ENCODE peak calls at places on chromosomes 4 and X, in ten cellular contexts. One of them, this sample, is unnamed.
A peak's percentile ranks its signal among the peaks of the same experiment; 100 is the strongest.

GRCh38 chr4:186739802-186740434 is 16.3 kb upstream of the FAT1 start:
- DNase-seq in brain microvascular endothelial cell: no peak
- DNase-seq in CD8-positive, alpha-beta T cell: no peak
- DNase-seq in heart left ventricle: no peak
- DNase-seq in pancreas: no peak
- DNase-seq in ovary: no peak
- DNase-seq in psoas muscle: no peak
- DNase-seq in endothelial cell of umbilical vein: no peak
- DNase-seq in mammary epithelial cell: no peak
- DNase-seq in GM23338: no peak
- DNase-seq in this sample: no peak

GRCh38 chr4:15382669-15383273 is 45.1 kb upstream of the C1QTNF7 start:
- DNase-seq in brain microvascular endothelial cell: no peak
- DNase-seq in CD8-positive, alpha-beta T cell: no peak
- DNase-seq in heart left ventricle: no peak
- DNase-seq in pancreas: no peak
- DNase-seq in ovary: no peak
- DNase-seq in psoas muscle: no peak
- DNase-seq in endothelial cell of umbilical vein: no peak
- DNase-seq in mammary epithelial cell: no peak
- DNase-seq in GM23338: no peak
- DNase-seq in this sample: no peak

GRCh38 chr4:80225628-80226027 is 28.3 kb downstream of the PRDM8 start:
- DNase-seq in brain microvascular endothelial cell: no peak
- DNase-seq in CD8-positive, alpha-beta T cell: no peak
- DNase-seq in heart left ventricle: no peak
- DNase-seq in pancreas: no peak
- DNase-seq in ovary: no peak
- DNase-seq in psoas muscle: no peak
- DNase-seq in endothelial cell of umbilical vein: no peak
- DNase-seq in mammary epithelial cell: peak; percentile 73
- DNase-seq in GM23338: no peak
- DNase-seq in this sample: no peak

GRCh38 chr4:29948858-29949257 is 771.3 kb upstream of the PCDH7 start:
- DNase-seq in brain microvascular endothelial cell: no peak
- DNase-seq in CD8-positive, alpha-beta T cell: no peak
- DNase-seq in heart left ventricle: no peak
- DNase-seq in pancreas: no peak
- DNase-seq in ovary: no peak
- DNase-seq in psoas muscle: no peak
- DNase-seq in endothelial cell of umbilical vein: no peak
- DNase-seq in mammary epithelial cell: no peak
- DNase-seq in GM23338: no peak
- DNase-seq in this sample: no peak

GRCh38 chrX:13587791-13588477 is 18.5 kb downstream of the EGFL6 start:
- DNase-seq in brain microvascular endothelial cell: no peak
- DNase-seq in CD8-positive, alpha-beta T cell: no peak
- DNase-seq in heart left ventricle: no peak
- DNase-seq in pancreas: no peak
- DNase-seq in ovary: no peak
- DNase-seq in psoas muscle: no peak
- DNase-seq in endothelial cell of umbilical vein: no peak
- DNase-seq in mammary epithelial cell: no peak
- DNase-seq in GM23338: no peak
- DNase-seq in this sample: no peak

GRCh38 chrX:101257448-101258259 is 33.5 kb downstream of the TAF7L start:
- DNase-seq in brain microvascular endothelial cell: no peak
- DNase-seq in CD8-positive, alpha-beta T cell: no peak
- DNase-seq in heart left ventricle: no peak
- DNase-seq in pancreas: no peak
- DNase-seq in ovary: no peak
- DNase-seq in psoas muscle: no peak
- DNase-seq in endothelial cell of umbilical vein: no peak
- DNase-seq in mammary epithelial cell: no peak
- DNase-seq in GM23338: no peak
- DNase-seq in this sample: no peak

GRCh38 chrX:13897571-13897970 is 80.7 kb upstream of the GPM6B start:
- DNase-seq in brain microvascular endothelial cell: no peak
- DNase-seq in CD8-positive, alpha-beta T cell: no peak
- DNase-seq in heart left ventricle: no peak
- DNase-seq in pancreas: no peak
- DNase-seq in ovary: no peak
- DNase-seq in psoas muscle: no peak
- DNase-seq in endothelial cell of umbilical vein: no peak
- DNase-seq in mammary epithelial cell: no peak
- DNase-seq in GM23338: no peak
- DNase-seq in this sample: no peak

GRCh38 chr4:39494354-39494753 is 32.9 kb downstream of the UGDH start:
- DNase-seq in brain microvascular endothelial cell: no peak
- DNase-seq in CD8-positive, alpha-beta T cell: no peak
- DNase-seq in heart left ventricle: no peak
- DNase-seq in pancreas: no peak
- DNase-seq in ovary: no peak
- DNase-seq in psoas muscle: no peak
- DNase-seq in endothelial cell of umbilical vein: no peak
- DNase-seq in mammary epithelial cell: no peak
- DNase-seq in GM23338: no peak
- DNase-seq in this sample: no peak

GRCh38 chr4:85430697-85431096 is 44.3 kb upstream of the ARHGAP24 start:
- DNase-seq in brain microvascular endothelial cell: no peak
- DNase-seq in CD8-positive, alpha-beta T cell: no peak
- DNase-seq in heart left ventricle: no peak
- DNase-seq in pancreas: no peak
- DNase-seq in ovary: no peak
- DNase-seq in psoas muscle: no peak
- DNase-seq in endothelial cell of umbilical vein: no peak
- DNase-seq in mammary epithelial cell: no peak
- DNase-seq in GM23338: peak; percentile 2
- DNase-seq in this sample: no peak
- H3K4me3 ChIP-seq in brain microvascular endothelial cell: no peak overlapping the region
- H3K4me3 ChIP-seq in CD8-positive, alpha-beta T cell: no peak overlapping the region
- H3K4me3 ChIP-seq in heart left ventricle: no peak overlapping the region
- H3K4me3 ChIP-seq in pancreas: no peak overlapping the region
- H3K4me3 ChIP-seq in ovary: no peak overlapping the region
- H3K4me3 ChIP-seq in psoas muscle: no peak overlapping the region
- H3K4me3 ChIP-seq in endothelial cell of umbilical vein: no peak overlapping the region
- H3K4me3 ChIP-seq in mammary epithelial cell: no peak overlapping the region
- H3K4me3 ChIP-seq in GM23338: no peak overlapping the region
- H3K4me3 ChIP-seq in this sample: no peak overlapping the region

GRCh38 chr4:26031704-26032103 is 117.7 kb downstream of the SMIM20 start:
- DNase-seq in brain microvascular endothelial cell: no peak
- DNase-seq in CD8-positive, alpha-beta T cell: no peak
- DNase-seq in heart left ventricle: no peak
- DNase-seq in pancreas: no peak
- DNase-seq in ovary: no peak
- DNase-seq in psoas muscle: no peak
- DNase-seq in endothelial cell of umbilical vein: no peak
- DNase-seq in mammary epithelial cell: no peak
- DNase-seq in GM23338: no peak
- DNase-seq in this sample: no peak
- H3K27ac ChIP-seq in brain microvascular endothelial cell: peak overlapping the region; percentile 62
- H3K27ac ChIP-seq in CD8-positive, alpha-beta T cell: no peak overlapping the region
- H3K27ac ChIP-seq in heart left ventricle: peak overlapping the region; percentile 52
- H3K27ac ChIP-seq in pancreas: no peak overlapping the region
- H3K27ac ChIP-seq in ovary: no peak overlapping the region
- H3K27ac ChIP-seq in psoas muscle: no peak overlapping the region
- H3K27ac ChIP-seq in endothelial cell of umbilical vein: no peak overlapping the region
- H3K27ac ChIP-seq in mammary epithelial cell: no peak overlapping the region
- H3K27ac ChIP-seq in GM23338: peak overlapping the region; percentile 99
- H3K27ac ChIP-seq in this sample: no peak overlapping the region

GRCh38 chr4:16715482-16715881 is 183.0 kb downstream of the LDB2 start:
- DNase-seq in brain microvascular endothelial cell: no peak
- DNase-seq in CD8-positive, alpha-beta T cell: no peak
- DNase-seq in heart left ventricle: no peak
- DNase-seq in pancreas: no peak
- DNase-seq in ovary: no peak
- DNase-seq in psoas muscle: no peak
- DNase-seq in endothelial cell of umbilical vein: no peak
- DNase-seq in mammary epithelial cell: no peak
- DNase-seq in GM23338: no peak
- DNase-seq in this sample: no peak
- TF ChIP-seq CTCF in brain microvascular endothelial cell: no peak
- TF ChIP-seq CTCF in CD8-positive, alpha-beta T cell: no peak
- TF ChIP-seq CTCF in heart left ventricle: no peak
- TF ChIP-seq CTCF in pancreas: no peak
- TF ChIP-seq CTCF in ovary: no peak
- TF ChIP-seq CTCF in psoas muscle: no peak
- TF ChIP-seq CTCF in endothelial cell of umbilical vein: no peak
- TF ChIP-seq CTCF in mammary epithelial cell: no peak
- TF ChIP-seq CTCF in GM23338: no peak
- TF ChIP-seq CTCF in this sample: no peak

GRCh38 chr4:40750461-40751258 is 905 bp downstream of the NSUN7 start:
- DNase-seq in brain microvascular endothelial cell: no peak
- DNase-seq in CD8-positive, alpha-beta T cell: no peak
- DNase-seq in heart left ventricle: no peak
- DNase-seq in pancreas: peak; percentile 9
- DNase-seq in ovary: no peak
- DNase-seq in psoas muscle: no peak
- DNase-seq in endothelial cell of umbilical vein: peak; percentile 3
- DNase-seq in mammary epithelial cell: peak; percentile 1
- DNase-seq in GM23338: peak; percentile 89
- DNase-seq in this sample: peak; percentile 25
- H3K4me3 ChIP-seq in brain microvascular endothelial cell: peak overlapping the region; percentile 52
- H3K4me3 ChIP-seq in CD8-positive, alpha-beta T cell: peak overlapping the region; percentile 39
- H3K4me3 ChIP-seq in heart left ventricle: peak overlapping the region; percentile 55
- H3K4me3 ChIP-seq in pancreas: peak overlapping the region; percentile 82
- H3K4me3 ChIP-seq in ovary: peak overlapping the region; percentile 47
- H3K4me3 ChIP-seq in psoas muscle: peak overlapping the region; percentile 64
- H3K4me3 ChIP-seq in endothelial cell of umbilical vein: peak overlapping the region; percentile 24
- H3K4me3 ChIP-seq in mammary epithelial cell: peak overlapping the region; percentile 36
- H3K4me3 ChIP-seq in GM23338: peak overlapping the region; percentile 74
- H3K4me3 ChIP-seq in this sample: peak overlapping the region; percentile 60

GRCh38 chrX:107673933-107674479 is 45.7 kb downstream of the PRPS1 start:
- DNase-seq in brain microvascular endothelial cell: peak; percentile 93
- DNase-seq in CD8-positive, alpha-beta T cell: peak; percentile 81
- DNase-seq in heart left ventricle: peak; percentile 91
- DNase-seq in pancreas: no peak
- DNase-seq in ovary: peak; percentile 82
- DNase-seq in psoas muscle: peak; percentile 86
- DNase-seq in endothelial cell of umbilical vein: peak; percentile 67
- DNase-seq in mammary epithelial cell: peak; percentile 77
- DNase-seq in GM23338: peak; percentile 36
- DNase-seq in this sample: peak; percentile 79
- H3K27ac ChIP-seq in brain microvascular endothelial cell: peak overlapping the region; percentile 99
- H3K27ac ChIP-seq in CD8-positive, alpha-beta T cell: peak overlapping the region; percentile 98
- H3K27ac ChIP-seq in heart left ventricle: peak overlapping the region; percentile 85
- H3K27ac ChIP-seq in pancreas: peak overlapping the region; percentile 31
- H3K27ac ChIP-seq in ovary: peak overlapping the region; percentile 76
- H3K27ac ChIP-seq in psoas muscle: peak overlapping the region; percentile 83
- H3K27ac ChIP-seq in endothelial cell of umbilical vein: peak overlapping the region; percentile 74
- H3K27ac ChIP-seq in mammary epithelial cell: peak overlapping the region; percentile 98
- H3K27ac ChIP-seq in GM23338: no peak overlapping the region
- H3K27ac ChIP-seq in this sample: peak overlapping the region; percentile 80

DNA sequence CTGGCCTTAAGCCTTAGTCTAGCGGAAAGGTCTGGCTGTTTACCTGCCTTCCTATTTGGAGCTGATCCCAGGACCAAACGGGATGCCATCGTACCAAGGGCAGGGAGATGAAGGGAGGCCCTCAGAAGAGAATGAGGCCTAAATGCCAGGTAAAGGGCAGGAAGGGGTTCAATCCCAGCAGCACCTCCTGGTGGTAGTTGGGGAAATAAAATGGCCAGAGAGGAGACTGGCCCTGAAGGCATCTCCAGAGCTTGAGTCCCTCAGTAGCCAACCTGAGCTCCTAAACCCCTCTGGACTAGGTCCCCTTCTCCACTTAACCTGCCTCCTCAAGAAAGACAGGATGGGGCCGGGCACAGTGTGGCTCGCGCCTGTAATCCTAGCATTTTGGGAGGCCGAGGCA is 53.7 kb downstream of the KDM5C start:
- DNase-seq in brain microvascular endothelial cell: no peak
- DNase-seq in CD8-positive, alpha-beta T cell: no peak
- DNase-seq in heart left ventricle: no peak
- DNase-seq in pancreas: no peak
- DNase-seq in ovary: no peak
- DNase-seq in psoas muscle: no peak
- DNase-seq in endothelial cell of umbilical vein: no peak
- DNase-seq in mammary epithelial cell: no peak
- DNase-seq in GM23338: no peak
- DNase-seq in this sample: no peak
- TF ChIP-seq CTCF in brain microvascular endothelial cell: peak; percentile 19
- TF ChIP-seq CTCF in CD8-positive, alpha-beta T cell: no peak
- TF ChIP-seq CTCF in heart left ventricle: no peak
- TF ChIP-seq CTCF in pancreas: no peak
- TF ChIP-seq CTCF in ovary: no peak
- TF ChIP-seq CTCF in psoas muscle: no peak
- TF ChIP-seq CTCF in endothelial cell of umbilical vein: no peak
- TF ChIP-seq CTCF in mammary epithelial cell: no peak
- TF ChIP-seq CTCF in GM23338: peak; percentile 42
- TF ChIP-seq CTCF in this sample: no peak

GRCh38 chr4:184352891-184353290 is 121.5 kb downstream of the IRF2 start:
- DNase-seq in brain microvascular endothelial cell: no peak
- DNase-seq in CD8-positive, alpha-beta T cell: no peak
- DNase-seq in heart left ventricle: no peak
- DNase-seq in pancreas: no peak
- DNase-seq in ovary: no peak
- DNase-seq in psoas muscle: no peak
- DNase-seq in endothelial cell of umbilical vein: no peak
- DNase-seq in mammary epithelial cell: no peak
- DNase-seq in GM23338: no peak
- DNase-seq in this sample: no peak
- H3K4me3 ChIP-seq in brain microvascular endothelial cell: no peak overlapping the region
- H3K4me3 ChIP-seq in CD8-positive, alpha-beta T cell: no peak overlapping the region
- H3K4me3 ChIP-seq in heart left ventricle: no peak overlapping the region
- H3K4me3 ChIP-seq in pancreas: no peak overlapping the region
- H3K4me3 ChIP-seq in ovary: no peak overlapping the region
- H3K4me3 ChIP-seq in psoas muscle: no peak overlapping the region
- H3K4me3 ChIP-seq in endothelial cell of umbilical vein: no peak overlapping the region
- H3K4me3 ChIP-seq in mammary epithelial cell: no peak overlapping the region
- H3K4me3 ChIP-seq in GM23338: no peak overlapping the region
- H3K4me3 ChIP-seq in this sample: no peak overlapping the region